ENCODE peak calls at places on chromosome 14, in five cellular contexts. One of them, this sample, is unnamed.

GRCh38 chr14:106820119-106820518 is 1293.7 kb downstream of the TMEM121 start:
- DNase-seq in HCT116: no peak
- DNase-seq in choroid plexus epithelial cell: no peak
- DNase-seq in body of pancreas: no peak
- DNase-seq in PC-3: no peak
- DNase-seq in this sample: no peak

GRCh38 chr14:27506272-27506671 is 908.4 kb upstream of the NOVA1 start:
- DNase-seq in HCT116: no peak
- DNase-seq in choroid plexus epithelial cell: no peak
- DNase-seq in body of pancreas: no peak
- DNase-seq in PC-3: no peak
- DNase-seq in this sample: no peak

GRCh38 chr14:73884438-73885190 is 2.0 kb upstream of the ZNF410 start:
- DNase-seq in HCT116: no peak
- DNase-seq in choroid plexus epithelial cell: no peak
- DNase-seq in body of pancreas: no peak
- DNase-seq in PC-3: no peak
- DNase-seq in this sample: no peak

GRCh38 chr14:35750202-35750904 is 58.7 kb downstream of the RALGAPA1 start:
- DNase-seq in HCT116: no peak
- DNase-seq in choroid plexus epithelial cell: no peak
- DNase-seq in body of pancreas: no peak
- DNase-seq in PC-3: no peak
- DNase-seq in this sample: no peak

GRCh38 chr14:91872011-91872476 is 4.7 kb upstream of the TC2N start:
- DNase-seq in HCT116: no peak
- DNase-seq in choroid plexus epithelial cell: peak; percentile 31
- DNase-seq in body of pancreas: peak; percentile 94
- DNase-seq in PC-3: peak; percentile 20
- DNase-seq in this sample: peak; percentile 22

GRCh38 chr14:91341331-91342242 is 76.0 kb downstream of the CCDC88C start:
- DNase-seq in HCT116: no peak
- DNase-seq in choroid plexus epithelial cell: no peak
- DNase-seq in body of pancreas: no peak
- DNase-seq in PC-3: no peak
- DNase-seq in this sample: no peak

GRCh38 chr14:50082784-50083466 is 33.4 kb downstream of the VCPKMT start:
- DNase-seq in HCT116: no peak
- DNase-seq in choroid plexus epithelial cell: peak; percentile 70
- DNase-seq in body of pancreas: peak; percentile 25
- DNase-seq in PC-3: no peak
- DNase-seq in this sample: peak; percentile 45

GRCh38 chr14:44112774-44113460 is 394.2 kb downstream of the FSCB start:
- DNase-seq in HCT116: no peak
- DNase-seq in choroid plexus epithelial cell: no peak
- DNase-seq in body of pancreas: no peak
- DNase-seq in PC-3: peak; percentile 2
- DNase-seq in this sample: no peak

GRCh38 chr14:38548091-38548490 is 292.2 kb upstream of the CLEC14A start:
- DNase-seq in HCT116: no peak
- DNase-seq in choroid plexus epithelial cell: no peak
- DNase-seq in body of pancreas: no peak
- DNase-seq in PC-3: no peak
- DNase-seq in this sample: no peak

GRCh38 chr14:91171291-91171690 is 57.4 kb downstream of the DGLUCY start:
- DNase-seq in HCT116: no peak
- DNase-seq in choroid plexus epithelial cell: no peak
- DNase-seq in body of pancreas: no peak
- DNase-seq in PC-3: no peak
- DNase-seq in this sample: no peak

GRCh38 chr14:68548194-68549056 is 244.4 kb downstream of the ZFP36L1 start:
- DNase-seq in HCT116: peak; percentile 82
- DNase-seq in choroid plexus epithelial cell: peak; percentile 97
- DNase-seq in body of pancreas: peak; percentile 73
- DNase-seq in PC-3: peak; percentile 97
- DNase-seq in this sample: no peak

GRCh38 chr14:101791919-101792572 is 30.5 kb downstream of the PPP2R5C start:
- DNase-seq in HCT116: no peak
- DNase-seq in choroid plexus epithelial cell: peak; percentile 84
- DNase-seq in body of pancreas: no peak
- DNase-seq in PC-3: peak; percentile 68
- DNase-seq in this sample: no peak

GRCh38 chr14:43105305-43105704 is 1401.8 kb downstream of the FSCB start:
- DNase-seq in HCT116: no peak
- DNase-seq in choroid plexus epithelial cell: no peak
- DNase-seq in body of pancreas: no peak
- DNase-seq in PC-3: peak; percentile 7
- DNase-seq in this sample: no peak

GRCh38 chr14:83689265-83689664 is 1840.7 kb upstream of the FLRT2 start:
- DNase-seq in HCT116: no peak
- DNase-seq in choroid plexus epithelial cell: no peak
- DNase-seq in body of pancreas: no peak
- DNase-seq in PC-3: no peak
- DNase-seq in this sample: no peak

GRCh38 chr14:94127330-94127729 is 2.1 kb downstream of the IFI27L2 start:
- DNase-seq in HCT116: no peak
- DNase-seq in choroid plexus epithelial cell: no peak
- DNase-seq in body of pancreas: no peak
- DNase-seq in PC-3: no peak
- DNase-seq in this sample: no peak

GRCh38 chr14:68784298-68784910 is 8.5 kb downstream of the ZFP36L1 start:
- DNase-seq in HCT116: no peak
- DNase-seq in choroid plexus epithelial cell: no peak
- DNase-seq in body of pancreas: peak; percentile 98
- DNase-seq in PC-3: peak; percentile 50
- DNase-seq in this sample: peak; percentile 60

GRCh38 chr14:68806526-68807147 is 13.8 kb upstream of the ZFP36L1 start:
- DNase-seq in HCT116: no peak
- DNase-seq in choroid plexus epithelial cell: no peak
- DNase-seq in body of pancreas: no peak
- DNase-seq in PC-3: no peak
- DNase-seq in this sample: no peak

GRCh38 chr14:36105401-36105800 is 71.1 kb downstream of the PTCSC3 start:
- DNase-seq in HCT116: peak; percentile 40
- DNase-seq in choroid plexus epithelial cell: no peak
- DNase-seq in body of pancreas: no peak
- DNase-seq in PC-3: peak; percentile 61
- DNase-seq in this sample: no peak

GRCh38 chr14:35155962-35156361 is 33.6 kb downstream of the PRORP start:
- DNase-seq in HCT116: no peak
- DNase-seq in choroid plexus epithelial cell: peak; percentile 82
- DNase-seq in body of pancreas: peak; percentile 15
- DNase-seq in PC-3: peak; percentile 27
- DNase-seq in this sample: no peak

GRCh38 chr14:71595441-71595840 is 336.8 kb upstream of the RGS6 start:
- DNase-seq in HCT116: no peak
- DNase-seq in choroid plexus epithelial cell: no peak
- DNase-seq in body of pancreas: no peak
- DNase-seq in PC-3: no peak
- DNase-seq in this sample: no peak

GRCh38 chr14:101554991-101555668 is 6.2 kb upstream of the DIO3 start:
- DNase-seq in HCT116: no peak
- DNase-seq in choroid plexus epithelial cell: no peak
- DNase-seq in body of pancreas: peak; percentile 35
- DNase-seq in PC-3: no peak
- DNase-seq in this sample: no peak

GRCh38 chr14:72738181-72738611 is 155.7 kb downstream of the DPF3 start:
- DNase-seq in HCT116: no peak
- DNase-seq in choroid plexus epithelial cell: no peak
- DNase-seq in body of pancreas: no peak
- DNase-seq in PC-3: no peak
- DNase-seq in this sample: no peak

GRCh38 chr14:40838601-40839000 is 768.1 kb upstream of the LRFN5 start:
- DNase-seq in HCT116: no peak
- DNase-seq in choroid plexus epithelial cell: no peak
- DNase-seq in body of pancreas: no peak
- DNase-seq in PC-3: no peak
- DNase-seq in this sample: no peak

GRCh38 chr14:70087380-70087697 is 101.4 kb downstream of the SLC8A3 start:
- DNase-seq in HCT116: no peak
- DNase-seq in choroid plexus epithelial cell: no peak
- DNase-seq in body of pancreas: no peak
- DNase-seq in PC-3: no peak
- DNase-seq in this sample: no peak

GRCh38 chr14:102795060-102795925 is 18.0 kb downstream of the TRAF3 start:
- DNase-seq in HCT116: no peak
- DNase-seq in choroid plexus epithelial cell: peak; percentile 92
- DNase-seq in body of pancreas: peak; percentile 71
- DNase-seq in PC-3: peak; percentile 83
- DNase-seq in this sample: no peak

GRCh38 chr14:74018704-74019407 is at the start of the genes BBOF1 and ENTPD5:
- DNase-seq in HCT116: peak; percentile 55
- DNase-seq in choroid plexus epithelial cell: peak; percentile 83
- DNase-seq in body of pancreas: peak; percentile 84
- DNase-seq in PC-3: peak; percentile 93
- DNase-seq in this sample: peak; percentile 82

GRCh38 chr14:104326848-104327247 is 188.5 kb downstream of the KIF26A start:
- DNase-seq in HCT116: no peak
- DNase-seq in choroid plexus epithelial cell: no peak
- DNase-seq in body of pancreas: no peak
- DNase-seq in PC-3: no peak
- DNase-seq in this sample: no peak

GRCh38 chr14:35085441-35085840 is 36.3 kb downstream of the PPP2R3C start:
- DNase-seq in HCT116: no peak
- DNase-seq in choroid plexus epithelial cell: no peak
- DNase-seq in body of pancreas: no peak
- DNase-seq in PC-3: no peak
- DNase-seq in this sample: no peak

GRCh38 chr14:68466491-68466977 is 326.3 kb downstream of the ZFP36L1 start:
- DNase-seq in HCT116: peak; percentile 78
- DNase-seq in choroid plexus epithelial cell: peak; percentile 97
- DNase-seq in body of pancreas: peak; percentile 68
- DNase-seq in PC-3: peak; percentile 96
- DNase-seq in this sample: no peak

GRCh38 chr14:59919582-59920377 is at the start of gene LRRC9:
- DNase-seq in HCT116: no peak
- DNase-seq in choroid plexus epithelial cell: peak; percentile 55
- DNase-seq in body of pancreas: peak; percentile 75
- DNase-seq in PC-3: no peak
- DNase-seq in this sample: no peak

GRCh38 chr14:103256406-103256805 is 77.6 kb upstream of the EIF5 start:
- DNase-seq in HCT116: no peak
- DNase-seq in choroid plexus epithelial cell: no peak
- DNase-seq in body of pancreas: no peak
- DNase-seq in PC-3: no peak
- DNase-seq in this sample: no peak

GRCh38 chr14:65159281-65160062 is 57.2 kb upstream of the MAX start:
- DNase-seq in HCT116: no peak
- DNase-seq in choroid plexus epithelial cell: no peak
- DNase-seq in body of pancreas: no peak
- DNase-seq in PC-3: no peak
- DNase-seq in this sample: no peak

GRCh38 chr14:94685166-94685581 is 73.0 kb downstream of the SERPINA3 start:
- DNase-seq in HCT116: no peak
- DNase-seq in choroid plexus epithelial cell: no peak
- DNase-seq in body of pancreas: no peak
- DNase-seq in PC-3: no peak
- DNase-seq in this sample: no peak

GRCh38 chr14:92676448-92677086 is 71.9 kb downstream of the LGMN start:
- DNase-seq in HCT116: no peak
- DNase-seq in choroid plexus epithelial cell: no peak
- DNase-seq in body of pancreas: no peak
- DNase-seq in PC-3: no peak
- DNase-seq in this sample: no peak

GRCh38 chr14:52711666-52712065 is 4.7 kb downstream of the PSMC6 start:
- DNase-seq in HCT116: no peak
- DNase-seq in choroid plexus epithelial cell: peak; percentile 35
- DNase-seq in body of pancreas: no peak
- DNase-seq in PC-3: no peak
- DNase-seq in this sample: no peak

GRCh38 chr14:52703664-52704063 is 3.3 kb upstream of the PSMC6 start:
- DNase-seq in HCT116: no peak
- DNase-seq in choroid plexus epithelial cell: no peak
- DNase-seq in body of pancreas: no peak
- DNase-seq in PC-3: no peak
- DNase-seq in this sample: no peak

GRCh38 chr14:52703225-52703624 is 3.8 kb upstream of the PSMC6 start:
- DNase-seq in HCT116: no peak
- DNase-seq in choroid plexus epithelial cell: peak; percentile 98
- DNase-seq in body of pancreas: peak; percentile 59
- DNase-seq in PC-3: peak; percentile 97
- DNase-seq in this sample: no peak

GRCh38 chr14:52706286-52706685 is 714 bp upstream of the PSMC6 start:
- DNase-seq in HCT116: no peak
- DNase-seq in choroid plexus epithelial cell: peak; percentile 52
- DNase-seq in body of pancreas: no peak
- DNase-seq in PC-3: peak; percentile 56
- DNase-seq in this sample: no peak

GRCh38 chr14:52706724-52707706 is at the start of gene PSMC6:
- DNase-seq in HCT116: peak; percentile 78
- DNase-seq in choroid plexus epithelial cell: peak; percentile 93
- DNase-seq in body of pancreas: peak; percentile 95
- DNase-seq in PC-3: peak; percentile 91
- DNase-seq in this sample: peak; percentile 85
- TF ChIP-seq CTCF in HCT116: no peak
- TF ChIP-seq CTCF in choroid plexus epithelial cell: no peak
- TF ChIP-seq CTCF in body of pancreas: no peak
- TF ChIP-seq CTCF in PC-3: no peak
- TF ChIP-seq CTCF in this sample: no peak

GRCh38 chr14:89214221-89214965 is 202.6 kb downstream of the FOXN3 start:
- DNase-seq in HCT116: no peak
- DNase-seq in choroid plexus epithelial cell: no peak
- DNase-seq in body of pancreas: peak; percentile 96
- DNase-seq in PC-3: peak; percentile 80
- DNase-seq in this sample: no peak
- TF ChIP-seq CTCF in HCT116: no peak
- TF ChIP-seq CTCF in choroid plexus epithelial cell: no peak
- TF ChIP-seq CTCF in body of pancreas: no peak
- TF ChIP-seq CTCF in PC-3: peak; percentile 39
- TF ChIP-seq CTCF in this sample: no peak

GRCh38 chr14:97603201-97603600 is 806.0 kb downstream of the VRK1 start:
- DNase-seq in HCT116: no peak
- DNase-seq in choroid plexus epithelial cell: no peak
- DNase-seq in body of pancreas: no peak
- DNase-seq in PC-3: no peak
- DNase-seq in this sample: no peak
- TF ChIP-seq CTCF in HCT116: no peak
- TF ChIP-seq CTCF in choroid plexus epithelial cell: no peak
- TF ChIP-seq CTCF in body of pancreas: no peak
- TF ChIP-seq CTCF in PC-3: no peak
- TF ChIP-seq CTCF in this sample: no peak

DNA sequence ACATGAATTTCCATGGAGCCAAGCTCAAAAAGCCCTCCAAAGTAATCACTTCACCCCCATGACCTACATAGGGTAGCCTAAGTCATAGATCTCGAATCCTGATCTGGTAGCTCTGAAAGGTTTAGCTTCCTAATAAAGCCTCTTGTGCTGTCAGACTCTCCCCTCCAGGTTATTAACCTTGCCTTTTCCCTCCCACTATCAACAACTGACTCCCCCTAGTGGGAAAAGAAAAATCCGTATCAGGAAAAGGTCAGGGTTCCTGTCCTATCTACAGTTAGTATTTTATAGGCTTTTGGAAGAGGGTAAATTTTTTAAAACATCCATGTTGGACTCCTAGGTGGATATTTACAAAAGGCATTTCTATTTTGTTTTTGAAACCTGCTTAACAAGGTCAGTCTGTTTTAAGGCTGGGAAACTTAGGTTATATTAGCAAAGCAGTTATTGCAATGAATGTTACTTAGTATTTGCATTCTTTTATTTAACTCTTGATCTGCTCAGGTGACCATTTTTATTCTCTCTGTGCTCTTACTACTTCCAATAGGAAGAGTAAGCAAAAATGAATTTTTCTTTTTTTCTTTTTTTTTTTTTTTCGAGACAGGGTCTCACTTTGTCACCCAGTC is 8.0 kb downstream of the YY1 start:
- DNase-seq in HCT116: peak; percentile 48
- DNase-seq in choroid plexus epithelial cell: peak; percentile 49
- DNase-seq in body of pancreas: peak; percentile 38
- DNase-seq in PC-3: peak; percentile 80
- DNase-seq in this sample: no peak
- TF ChIP-seq CTCF in HCT116: peak; percentile 74
- TF ChIP-seq CTCF in choroid plexus epithelial cell: peak; percentile 70
- TF ChIP-seq CTCF in body of pancreas: peak; percentile 39
- TF ChIP-seq CTCF in PC-3: peak; percentile 80
- TF ChIP-seq CTCF in this sample: no peak